ENCODE peak calls at places on chromosomes 2 and 18, in nine cellular contexts. One of them, this sample, is unnamed.

GRCh38 chr18:59715966-59716369 is 18.7 kb upstream of the CCBE1 start:
- DNase-seq in cardiac fibroblast: peak; percentile 92
- DNase-seq in endothelial cell: no peak
- DNase-seq in cardiac muscle cell: no peak
- DNase-seq in psoas muscle: no peak
- DNase-seq in glutamatergic neuron: no peak
- DNase-seq in upper lobe of right lung: no peak
- DNase-seq in uterus: no peak
- DNase-seq in neural crest cell: no peak
- DNase-seq in this sample: no peak

GRCh38 chr2:187299122-187299906 is 148.7 kb downstream of the CALCRL start:
- DNase-seq in uterus: no peak
- DNase-seq in endothelial cell: peak; percentile 8
- DNase-seq in upper lobe of right lung: no peak
- DNase-seq in glutamatergic neuron: no peak
- DNase-seq in neural crest cell: no peak
- DNase-seq in cardiac muscle cell: peak; percentile 3
- DNase-seq in psoas muscle: no peak
- DNase-seq in cardiac fibroblast: peak; percentile 58
- DNase-seq in this sample: no peak

GRCh38 chr18:79558196-79559120 is 121.1 kb upstream of the CTDP1 start:
- DNase-seq in neural crest cell: no peak
- DNase-seq in cardiac fibroblast: no peak
- DNase-seq in glutamatergic neuron: no peak
- DNase-seq in cardiac muscle cell: no peak
- DNase-seq in psoas muscle: no peak
- DNase-seq in uterus: no peak
- DNase-seq in endothelial cell: no peak
- DNase-seq in upper lobe of right lung: peak; percentile 62
- DNase-seq in this sample: no peak

GRCh38 chr2:201440182-201440581 is 11.1 kb downstream of the TRAK2 start:
- DNase-seq in upper lobe of right lung: no peak
- DNase-seq in neural crest cell: no peak
- DNase-seq in cardiac fibroblast: no peak
- DNase-seq in glutamatergic neuron: no peak
- DNase-seq in psoas muscle: no peak
- DNase-seq in endothelial cell: no peak
- DNase-seq in cardiac muscle cell: peak; percentile 83
- DNase-seq in uterus: no peak
- DNase-seq in this sample: no peak

GRCh38 chr2:29108225-29108624 is 7.0 kb upstream of the CLIP4 start:
- DNase-seq in neural crest cell: peak; percentile 14
- DNase-seq in cardiac fibroblast: peak; percentile 88
- DNase-seq in psoas muscle: no peak
- DNase-seq in endothelial cell: no peak
- DNase-seq in uterus: no peak
- DNase-seq in cardiac muscle cell: no peak
- DNase-seq in upper lobe of right lung: no peak
- DNase-seq in glutamatergic neuron: no peak
- DNase-seq in this sample: no peak

GRCh38 chr18:59996370-59996966 is 96.7 kb downstream of the PMAIP1 start:
- DNase-seq in psoas muscle: no peak
- DNase-seq in upper lobe of right lung: no peak
- DNase-seq in neural crest cell: peak; percentile 44
- DNase-seq in cardiac fibroblast: peak; percentile 46
- DNase-seq in cardiac muscle cell: peak; percentile 60
- DNase-seq in uterus: no peak
- DNase-seq in endothelial cell: peak; percentile 52
- DNase-seq in glutamatergic neuron: peak; percentile 54
- DNase-seq in this sample: peak; percentile 61

GRCh38 chr2:175892046-175892445 is 110.0 kb downstream of the LNPK start:
- DNase-seq in cardiac muscle cell: no peak
- DNase-seq in uterus: no peak
- DNase-seq in glutamatergic neuron: no peak
- DNase-seq in endothelial cell: no peak
- DNase-seq in cardiac fibroblast: no peak
- DNase-seq in upper lobe of right lung: no peak
- DNase-seq in psoas muscle: no peak
- DNase-seq in neural crest cell: no peak
- DNase-seq in this sample: no peak

GRCh38 chr2:240374085-240374907 is 61.2 kb upstream of the GPC1 start:
- DNase-seq in neural crest cell: no peak
- DNase-seq in endothelial cell: no peak
- DNase-seq in cardiac muscle cell: peak; percentile 12
- DNase-seq in cardiac fibroblast: peak; percentile 93
- DNase-seq in glutamatergic neuron: peak; percentile 56
- DNase-seq in psoas muscle: peak; percentile 92
- DNase-seq in uterus: peak; percentile 64
- DNase-seq in upper lobe of right lung: peak; percentile 75
- DNase-seq in this sample: no peak

GRCh38 chr2:19540739-19541503 is 182.5 kb upstream of the OSR1 start:
- DNase-seq in psoas muscle: no peak
- DNase-seq in glutamatergic neuron: no peak
- DNase-seq in upper lobe of right lung: no peak
- DNase-seq in neural crest cell: no peak
- DNase-seq in cardiac muscle cell: no peak
- DNase-seq in uterus: no peak
- DNase-seq in cardiac fibroblast: peak; percentile 78
- DNase-seq in endothelial cell: no peak
- DNase-seq in this sample: no peak

GRCh38 chr2:13560322-13560721 is 843.6 kb downstream of the TRIB2 start:
- DNase-seq in glutamatergic neuron: no peak
- DNase-seq in upper lobe of right lung: no peak
- DNase-seq in neural crest cell: no peak
- DNase-seq in psoas muscle: no peak
- DNase-seq in uterus: no peak
- DNase-seq in endothelial cell: no peak
- DNase-seq in cardiac fibroblast: no peak
- DNase-seq in cardiac muscle cell: no peak
- DNase-seq in this sample: no peak

GRCh38 chr2:131094655-131095281 is 1.5 kb upstream of the FAM168B start:
- DNase-seq in uterus: no peak
- DNase-seq in psoas muscle: no peak
- DNase-seq in endothelial cell: no peak
- DNase-seq in neural crest cell: no peak
- DNase-seq in cardiac fibroblast: no peak
- DNase-seq in cardiac muscle cell: no peak
- DNase-seq in upper lobe of right lung: no peak
- DNase-seq in glutamatergic neuron: no peak
- DNase-seq in this sample: no peak

GRCh38 chr2:199940373-199940772 is 14.9 kb downstream of the TYW5 start:
- DNase-seq in uterus: no peak
- DNase-seq in upper lobe of right lung: no peak
- DNase-seq in cardiac muscle cell: no peak
- DNase-seq in psoas muscle: no peak
- DNase-seq in endothelial cell: no peak
- DNase-seq in cardiac fibroblast: peak; percentile 34
- DNase-seq in glutamatergic neuron: no peak
- DNase-seq in neural crest cell: no peak
- DNase-seq in this sample: no peak

GRCh38 chr2:221606369-221606768 is 34.3 kb upstream of the EPHA4 start:
- DNase-seq in neural crest cell: peak; percentile 34
- DNase-seq in upper lobe of right lung: no peak
- DNase-seq in psoas muscle: no peak
- DNase-seq in uterus: no peak
- DNase-seq in cardiac muscle cell: peak; percentile 42
- DNase-seq in cardiac fibroblast: no peak
- DNase-seq in endothelial cell: no peak
- DNase-seq in glutamatergic neuron: no peak
- DNase-seq in this sample: no peak

GRCh38 chr18:70422061-70422965 is 133.5 kb downstream of the SOCS6 start:
- DNase-seq in glutamatergic neuron: no peak
- DNase-seq in upper lobe of right lung: peak; percentile 90
- DNase-seq in cardiac fibroblast: peak; percentile 95
- DNase-seq in neural crest cell: no peak
- DNase-seq in psoas muscle: peak; percentile 82
- DNase-seq in cardiac muscle cell: no peak
- DNase-seq in uterus: peak; percentile 78
- DNase-seq in endothelial cell: no peak
- DNase-seq in this sample: peak; percentile 70

GRCh38 chr2:231554748-231555545 is 24.7 kb upstream of the NMUR1 start:
- DNase-seq in glutamatergic neuron: no peak
- DNase-seq in neural crest cell: no peak
- DNase-seq in upper lobe of right lung: peak; percentile 82
- DNase-seq in cardiac fibroblast: peak; percentile 92
- DNase-seq in psoas muscle: peak; percentile 68
- DNase-seq in cardiac muscle cell: no peak
- DNase-seq in uterus: peak; percentile 84
- DNase-seq in endothelial cell: no peak
- DNase-seq in this sample: peak; percentile 76

GRCh38 chr18:75377975-75378673 is 49.4 kb downstream of the SMIM21 start:
- DNase-seq in uterus: no peak
- DNase-seq in cardiac muscle cell: no peak
- DNase-seq in endothelial cell: no peak
- DNase-seq in cardiac fibroblast: no peak
- DNase-seq in glutamatergic neuron: no peak
- DNase-seq in neural crest cell: no peak
- DNase-seq in psoas muscle: no peak
- DNase-seq in upper lobe of right lung: no peak
- DNase-seq in this sample: no peak

GRCh38 chr2:236052206-236052605 is 116.0 kb downstream of the GBX2 start:
- DNase-seq in uterus: no peak
- DNase-seq in cardiac muscle cell: no peak
- DNase-seq in cardiac fibroblast: no peak
- DNase-seq in upper lobe of right lung: no peak
- DNase-seq in glutamatergic neuron: no peak
- DNase-seq in endothelial cell: no peak
- DNase-seq in psoas muscle: no peak
- DNase-seq in neural crest cell: no peak
- DNase-seq in this sample: no peak

GRCh38 chr18:46013484-46014189 is 46.5 kb upstream of the EPG5 start:
- DNase-seq in glutamatergic neuron: no peak
- DNase-seq in uterus: no peak
- DNase-seq in cardiac fibroblast: peak; percentile 8
- DNase-seq in endothelial cell: no peak
- DNase-seq in neural crest cell: no peak
- DNase-seq in psoas muscle: no peak
- DNase-seq in upper lobe of right lung: no peak
- DNase-seq in cardiac muscle cell: no peak
- DNase-seq in this sample: no peak

GRCh38 chr2:42929577-42929984 is 137.2 kb upstream of the HAAO start:
- DNase-seq in psoas muscle: no peak
- DNase-seq in glutamatergic neuron: no peak
- DNase-seq in cardiac muscle cell: no peak
- DNase-seq in neural crest cell: no peak
- DNase-seq in uterus: no peak
- DNase-seq in upper lobe of right lung: peak; percentile 46
- DNase-seq in endothelial cell: no peak
- DNase-seq in cardiac fibroblast: no peak
- DNase-seq in this sample: no peak

GRCh38 chr2:241994556-241995213 is 125.2 kb downstream of the RTP5 start:
- DNase-seq in glutamatergic neuron: no peak
- DNase-seq in neural crest cell: no peak
- DNase-seq in uterus: no peak
- DNase-seq in cardiac fibroblast: no peak
- DNase-seq in endothelial cell: no peak
- DNase-seq in psoas muscle: no peak
- DNase-seq in cardiac muscle cell: no peak
- DNase-seq in upper lobe of right lung: no peak
- DNase-seq in this sample: no peak
- TF ChIP-seq CTCF in glutamatergic neuron: no peak
- TF ChIP-seq CTCF in neural crest cell: no peak
- TF ChIP-seq CTCF in uterus: no peak
- TF ChIP-seq CTCF in cardiac fibroblast: no peak
- TF ChIP-seq CTCF in endothelial cell: no peak
- TF ChIP-seq CTCF in psoas muscle: no peak
- TF ChIP-seq CTCF in cardiac muscle cell: no peak
- TF ChIP-seq CTCF in upper lobe of right lung: no peak
- TF ChIP-seq CTCF in this sample: no peak

GRCh38 chr2:30807249-30807648 is at the start of gene CAPN13:
- DNase-seq in cardiac fibroblast: no peak
- DNase-seq in cardiac muscle cell: no peak
- DNase-seq in endothelial cell: no peak
- DNase-seq in neural crest cell: no peak
- DNase-seq in uterus: no peak
- DNase-seq in psoas muscle: no peak
- DNase-seq in upper lobe of right lung: no peak
- DNase-seq in glutamatergic neuron: no peak
- DNase-seq in this sample: peak; percentile 83
- TF ChIP-seq CTCF in cardiac fibroblast: no peak
- TF ChIP-seq CTCF in cardiac muscle cell: no peak
- TF ChIP-seq CTCF in endothelial cell: no peak
- TF ChIP-seq CTCF in neural crest cell: no peak
- TF ChIP-seq CTCF in uterus: no peak
- TF ChIP-seq CTCF in psoas muscle: no peak
- TF ChIP-seq CTCF in upper lobe of right lung: no peak
- TF ChIP-seq CTCF in glutamatergic neuron: no peak
- TF ChIP-seq CTCF in this sample: peak; percentile 39

GRCh38 chr2:67476808-67477790 is 80.0 kb downstream of the ETAA1 start:
- DNase-seq in glutamatergic neuron: no peak
- DNase-seq in cardiac muscle cell: peak; percentile 43
- DNase-seq in neural crest cell: no peak
- DNase-seq in psoas muscle: no peak
- DNase-seq in uterus: peak; percentile 27
- DNase-seq in upper lobe of right lung: no peak
- DNase-seq in endothelial cell: no peak
- DNase-seq in cardiac fibroblast: peak; percentile 78
- DNase-seq in this sample: peak; percentile 55
- TF ChIP-seq CTCF in glutamatergic neuron: no peak
- TF ChIP-seq CTCF in cardiac muscle cell: peak; percentile 49
- TF ChIP-seq CTCF in neural crest cell: peak; percentile 71
- TF ChIP-seq CTCF in psoas muscle: peak; percentile 50
- TF ChIP-seq CTCF in uterus: peak; percentile 55
- TF ChIP-seq CTCF in upper lobe of right lung: peak; percentile 43
- TF ChIP-seq CTCF in endothelial cell: no peak
- TF ChIP-seq CTCF in cardiac fibroblast: peak; percentile 57
- TF ChIP-seq CTCF in this sample: no peak

DNA sequence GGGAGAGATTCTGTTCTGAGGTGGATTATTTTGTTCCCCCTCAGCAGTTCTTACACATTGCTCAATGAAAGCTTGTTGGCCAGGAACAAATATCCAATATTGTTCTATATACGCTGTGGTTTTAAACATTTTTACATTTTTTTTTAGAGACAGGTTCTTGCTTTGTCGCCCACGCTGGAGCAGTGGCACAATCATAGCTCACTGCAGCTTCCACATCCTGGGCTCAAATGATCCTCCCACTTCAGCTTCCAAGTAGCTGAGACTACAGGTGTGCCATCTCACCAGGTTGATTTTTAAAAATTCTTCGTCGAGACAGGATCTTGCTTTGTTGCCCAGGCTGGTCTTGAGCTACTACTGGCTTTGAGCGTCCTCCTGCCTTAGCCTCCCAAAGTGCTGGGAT is 58.9 kb upstream of the KIF5C start:
- DNase-seq in cardiac muscle cell: no peak
- DNase-seq in upper lobe of right lung: no peak
- DNase-seq in glutamatergic neuron: no peak
- DNase-seq in cardiac fibroblast: no peak
- DNase-seq in uterus: no peak
- DNase-seq in endothelial cell: no peak
- DNase-seq in neural crest cell: no peak
- DNase-seq in psoas muscle: no peak
- DNase-seq in this sample: no peak
- TF ChIP-seq CTCF in cardiac muscle cell: no peak
- TF ChIP-seq CTCF in upper lobe of right lung: no peak
- TF ChIP-seq CTCF in glutamatergic neuron: no peak
- TF ChIP-seq CTCF in cardiac fibroblast: no peak
- TF ChIP-seq CTCF in uterus: no peak
- TF ChIP-seq CTCF in endothelial cell: no peak
- TF ChIP-seq CTCF in neural crest cell: no peak
- TF ChIP-seq CTCF in psoas muscle: no peak
- TF ChIP-seq CTCF in this sample: no peak